ENCODE peak calls at places on chromosomes 6 and 20, in seven cellular contexts. One of them, this sample, is unnamed.

GRCh38 chr6:36927691-36928546 is 26.6 kb upstream of the PI16 start:
- DNase-seq in GM12878: no peak
- DNase-seq in HepG2: no peak
- DNase-seq in HL-60: no peak
- DNase-seq in breast epithelium: no peak
- DNase-seq in transverse colon: peak
- DNase-seq in suprapubic skin: no peak
- DNase-seq in this sample: no peak

GRCh38 chr6:31070711-31071197 is 41.6 kb downstream of the C6orf15 start:
- DNase-seq in suprapubic skin: no peak
- DNase-seq in breast epithelium: peak
- DNase-seq in GM12878: no peak
- DNase-seq in HL-60: no peak
- DNase-seq in transverse colon: no peak
- DNase-seq in HepG2: peak
- DNase-seq in this sample: no peak

GRCh38 chr20:40477805-40478204 is 211.2 kb downstream of the MAFB start:
- DNase-seq in GM12878: no peak
- DNase-seq in HL-60: no peak
- DNase-seq in breast epithelium: no peak
- DNase-seq in transverse colon: no peak
- DNase-seq in HepG2: no peak
- DNase-seq in suprapubic skin: no peak
- DNase-seq in this sample: no peak

GRCh38 chr6:168501561-168501960 is 60.6 kb downstream of the SMOC2 start:
- DNase-seq in suprapubic skin: no peak
- DNase-seq in breast epithelium: no peak
- DNase-seq in GM12878: no peak
- DNase-seq in transverse colon: no peak
- DNase-seq in HL-60: no peak
- DNase-seq in HepG2: no peak
- DNase-seq in this sample: no peak

GRCh38 chr6:91273729-91274128 is 686.9 kb upstream of the MAP3K7 start:
- DNase-seq in GM12878: no peak
- DNase-seq in HL-60: no peak
- DNase-seq in HepG2: no peak
- DNase-seq in transverse colon: no peak
- DNase-seq in breast epithelium: no peak
- DNase-seq in suprapubic skin: no peak
- DNase-seq in this sample: peak

GRCh38 chr6:32752580-32752979 is 10.8 kb downstream of the HLA-DQB2 start:
- DNase-seq in suprapubic skin: no peak
- DNase-seq in HepG2: no peak
- DNase-seq in breast epithelium: no peak
- DNase-seq in GM12878: no peak
- DNase-seq in HL-60: no peak
- DNase-seq in transverse colon: peak
- DNase-seq in this sample: peak

GRCh38 chr20:23366384-23366783 is 4.4 kb downstream of the GZF1 start:
- DNase-seq in HL-60: no peak
- DNase-seq in HepG2: no peak
- DNase-seq in suprapubic skin: no peak
- DNase-seq in GM12878: no peak
- DNase-seq in breast epithelium: no peak
- DNase-seq in transverse colon: no peak
- DNase-seq in this sample: no peak

GRCh38 chr6:100344321-100344720 is 120.4 kb downstream of the SIM1 start:
- DNase-seq in transverse colon: no peak
- DNase-seq in breast epithelium: no peak
- DNase-seq in HL-60: no peak
- DNase-seq in HepG2: no peak
- DNase-seq in suprapubic skin: no peak
- DNase-seq in GM12878: no peak
- DNase-seq in this sample: no peak

GRCh38 chr6:98590957-98591356 is 243.4 kb upstream of the POU3F2 start:
- DNase-seq in breast epithelium: no peak
- DNase-seq in HepG2: no peak
- DNase-seq in transverse colon: no peak
- DNase-seq in HL-60: no peak
- DNase-seq in suprapubic skin: no peak
- DNase-seq in GM12878: no peak
- DNase-seq in this sample: no peak

GRCh38 chr6:136783495-136784270 is 8.6 kb downstream of the MAP3K5 start:
- DNase-seq in GM12878: no peak
- DNase-seq in HL-60: peak
- DNase-seq in breast epithelium: no peak
- DNase-seq in HepG2: no peak
- DNase-seq in suprapubic skin: no peak
- DNase-seq in transverse colon: no peak
- DNase-seq in this sample: no peak

GRCh38 chr6:31609519-31610406 is 5.3 kb upstream of the AIF1 start:
- DNase-seq in HL-60: no peak
- DNase-seq in suprapubic skin: no peak
- DNase-seq in breast epithelium: no peak
- DNase-seq in transverse colon: no peak
- DNase-seq in GM12878: no peak
- DNase-seq in HepG2: no peak
- DNase-seq in this sample: no peak

GRCh38 chr20:64065062-64065972 is 2.3 kb downstream of the TCEA2 start:
- DNase-seq in suprapubic skin: no peak
- DNase-seq in HepG2: no peak
- DNase-seq in HL-60: no peak
- DNase-seq in GM12878: no peak
- DNase-seq in breast epithelium: no peak
- DNase-seq in transverse colon: no peak
- DNase-seq in this sample: no peak

GRCh38 chr6:111583221-111583620 is 22.5 kb downstream of the TRAF3IP2 start:
- DNase-seq in HepG2: no peak
- DNase-seq in breast epithelium: no peak
- DNase-seq in GM12878: no peak
- DNase-seq in suprapubic skin: no peak
- DNase-seq in transverse colon: no peak
- DNase-seq in HL-60: no peak
- DNase-seq in this sample: no peak

GRCh38 chr20:33753763-33754162 is 22.0 kb downstream of the ZNF341 start:
- DNase-seq in breast epithelium: no peak
- DNase-seq in HepG2: no peak
- DNase-seq in HL-60: no peak
- DNase-seq in GM12878: no peak
- DNase-seq in transverse colon: no peak
- DNase-seq in suprapubic skin: no peak
- DNase-seq in this sample: no peak

DNA sequence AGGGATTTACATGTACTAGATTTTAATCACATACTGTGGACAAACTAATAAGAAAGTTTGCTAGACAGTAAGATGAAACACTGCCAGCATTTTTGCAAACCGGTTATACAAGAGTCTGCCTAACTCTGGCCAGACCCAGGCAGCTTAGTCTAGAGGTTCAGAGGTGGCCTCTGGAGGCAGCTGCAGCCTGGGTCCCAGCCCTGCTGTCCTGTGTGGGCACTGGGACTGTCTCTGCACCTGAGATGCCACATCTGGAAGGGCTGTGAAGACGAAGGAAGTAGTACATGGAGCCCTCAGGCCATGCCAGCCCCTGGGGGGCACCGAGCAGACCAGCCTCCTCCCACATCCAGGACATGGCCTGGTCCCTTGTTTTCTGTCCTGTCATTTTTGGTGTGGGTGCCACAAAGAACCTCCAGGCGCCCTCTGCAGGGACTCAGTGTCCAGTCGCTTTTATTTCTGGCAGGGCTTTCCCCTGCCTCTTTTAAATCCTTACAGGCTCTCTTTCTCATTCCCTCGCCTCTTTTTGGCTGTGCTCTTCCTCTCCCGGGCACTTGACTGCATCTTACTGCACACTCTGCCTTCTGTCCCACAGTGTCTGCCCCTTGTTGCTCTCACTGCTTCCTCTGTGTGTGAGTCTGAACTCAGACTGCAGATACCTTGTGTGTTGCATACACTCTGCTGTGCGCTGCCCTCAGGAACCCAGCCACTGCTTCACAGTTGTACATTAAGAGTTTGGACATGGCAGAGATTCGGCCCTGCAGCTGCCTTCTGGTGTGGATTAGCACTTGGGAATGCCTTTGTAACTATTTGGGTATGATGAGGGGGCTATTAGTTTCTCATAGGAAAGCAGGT is 216.7 kb downstream of the ZDHHC14 start:
- DNase-seq in transverse colon: peak
- DNase-seq in suprapubic skin: no peak
- DNase-seq in HepG2: peak
- DNase-seq in HL-60: no peak
- DNase-seq in GM12878: no peak
- DNase-seq in breast epithelium: peak
- DNase-seq in this sample: no peak
- TF ChIP-seq POLR2AphosphoS5 in transverse colon: no peak
- TF ChIP-seq POLR2AphosphoS5 in suprapubic skin: no peak
- TF ChIP-seq POLR2AphosphoS5 in HepG2: no peak
- TF ChIP-seq POLR2AphosphoS5 in HL-60: no peak
- TF ChIP-seq POLR2AphosphoS5 in GM12878: no peak
- TF ChIP-seq POLR2AphosphoS5 in breast epithelium: peak
- TF ChIP-seq POLR2AphosphoS5 in this sample: no peak

DNA sequence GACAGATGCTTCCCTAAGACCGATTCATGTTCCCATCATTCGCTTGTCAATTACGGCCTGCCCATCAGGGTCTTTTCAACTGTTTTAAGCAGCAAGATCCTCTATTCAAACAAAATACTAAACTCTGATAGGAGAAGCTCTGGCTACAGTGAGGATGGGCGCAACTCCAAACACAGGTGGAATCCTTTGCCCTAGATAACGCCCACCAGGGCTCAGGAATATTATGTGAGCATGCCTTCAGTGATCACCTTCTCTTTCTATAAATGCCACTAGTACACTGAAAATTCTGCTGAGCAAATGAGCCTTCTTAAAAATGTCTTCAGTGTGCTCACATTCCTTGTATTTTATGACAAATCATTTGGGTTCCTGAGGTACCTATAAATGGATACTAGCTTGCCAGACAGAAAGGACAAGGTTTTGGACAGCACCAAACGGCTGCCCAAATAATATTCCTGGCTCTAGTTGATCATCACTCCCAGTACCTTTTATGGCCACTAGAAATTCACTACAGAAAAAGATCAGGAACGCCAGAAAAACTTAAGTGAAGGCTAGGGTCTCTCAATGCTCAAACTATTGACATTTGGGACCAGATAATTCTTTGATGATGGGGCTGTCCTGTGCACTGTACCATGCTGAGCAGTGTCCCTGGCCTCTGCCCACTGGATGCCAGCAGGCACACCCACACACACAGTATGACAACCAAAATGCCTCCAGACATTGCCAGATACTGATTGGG is 13.1 kb downstream of the ZNF217 start:
- DNase-seq in HL-60: no peak
- DNase-seq in HepG2: no peak
- DNase-seq in transverse colon: no peak
- DNase-seq in GM12878: no peak
- DNase-seq in suprapubic skin: peak
- DNase-seq in breast epithelium: no peak
- DNase-seq in this sample: no peak
- TF ChIP-seq POLR2AphosphoS5 in HL-60: no peak
- TF ChIP-seq POLR2AphosphoS5 in HepG2: no peak
- TF ChIP-seq POLR2AphosphoS5 in transverse colon: no peak
- TF ChIP-seq POLR2AphosphoS5 in GM12878: no peak
- TF ChIP-seq POLR2AphosphoS5 in suprapubic skin: no peak
- TF ChIP-seq POLR2AphosphoS5 in breast epithelium: no peak
- TF ChIP-seq POLR2AphosphoS5 in this sample: no peak

DNA sequence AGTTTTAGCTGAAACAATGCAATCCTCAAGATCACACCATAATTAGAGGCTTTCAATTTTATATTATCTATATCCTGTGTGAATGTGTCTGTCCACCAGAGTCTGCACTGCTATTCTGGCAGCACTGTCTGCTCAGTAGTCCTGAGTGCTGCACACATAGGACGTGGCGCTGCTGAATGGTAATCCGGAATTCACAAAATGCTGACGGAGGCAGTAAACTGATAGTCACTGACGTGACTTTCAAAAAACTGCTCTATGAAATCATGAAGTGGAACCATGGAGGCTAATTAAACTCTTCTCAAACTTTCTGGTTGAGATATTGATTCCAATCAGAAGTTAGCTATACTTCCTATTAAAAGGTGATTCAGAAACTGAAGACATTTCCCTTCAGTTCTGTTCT is 190.8 kb upstream of the NOX3 start:
- DNase-seq in breast epithelium: no peak
- DNase-seq in HL-60: no peak
- DNase-seq in HepG2: no peak
- DNase-seq in GM12878: no peak
- DNase-seq in transverse colon: no peak
- DNase-seq in suprapubic skin: no peak
- DNase-seq in this sample: no peak
- TF ChIP-seq POLR2AphosphoS5 in breast epithelium: no peak
- TF ChIP-seq POLR2AphosphoS5 in HL-60: no peak
- TF ChIP-seq POLR2AphosphoS5 in HepG2: no peak
- TF ChIP-seq POLR2AphosphoS5 in GM12878: no peak
- TF ChIP-seq POLR2AphosphoS5 in transverse colon: no peak
- TF ChIP-seq POLR2AphosphoS5 in suprapubic skin: no peak
- TF ChIP-seq POLR2AphosphoS5 in this sample: peak

GRCh38 chr6:884570-884969 is 191.6 kb upstream of the EXOC2 start:
- DNase-seq in transverse colon: peak
- DNase-seq in HepG2: no peak
- DNase-seq in breast epithelium: no peak
- DNase-seq in GM12878: no peak
- DNase-seq in suprapubic skin: no peak
- DNase-seq in HL-60: no peak
- DNase-seq in this sample: no peak

GRCh38 chr6:887583-888235 is 194.8 kb upstream of the EXOC2 start:
- DNase-seq in GM12878: no peak
- DNase-seq in transverse colon: no peak
- DNase-seq in breast epithelium: no peak
- DNase-seq in suprapubic skin: no peak
- DNase-seq in HL-60: no peak
- DNase-seq in HepG2: no peak
- DNase-seq in this sample: no peak

GRCh38 chr6:882084-882598 is 189.2 kb upstream of the EXOC2 start:
- DNase-seq in GM12878: no peak
- DNase-seq in breast epithelium: no peak
- DNase-seq in HL-60: no peak
- DNase-seq in HepG2: no peak
- DNase-seq in suprapubic skin: no peak
- DNase-seq in transverse colon: no peak
- DNase-seq in this sample: no peak

GRCh38 chr6:890201-890600 is 197.3 kb upstream of the EXOC2 start:
- DNase-seq in suprapubic skin: no peak
- DNase-seq in GM12878: no peak
- DNase-seq in breast epithelium: no peak
- DNase-seq in HepG2: no peak
- DNase-seq in transverse colon: no peak
- DNase-seq in HL-60: no peak
- DNase-seq in this sample: no peak

DNA sequence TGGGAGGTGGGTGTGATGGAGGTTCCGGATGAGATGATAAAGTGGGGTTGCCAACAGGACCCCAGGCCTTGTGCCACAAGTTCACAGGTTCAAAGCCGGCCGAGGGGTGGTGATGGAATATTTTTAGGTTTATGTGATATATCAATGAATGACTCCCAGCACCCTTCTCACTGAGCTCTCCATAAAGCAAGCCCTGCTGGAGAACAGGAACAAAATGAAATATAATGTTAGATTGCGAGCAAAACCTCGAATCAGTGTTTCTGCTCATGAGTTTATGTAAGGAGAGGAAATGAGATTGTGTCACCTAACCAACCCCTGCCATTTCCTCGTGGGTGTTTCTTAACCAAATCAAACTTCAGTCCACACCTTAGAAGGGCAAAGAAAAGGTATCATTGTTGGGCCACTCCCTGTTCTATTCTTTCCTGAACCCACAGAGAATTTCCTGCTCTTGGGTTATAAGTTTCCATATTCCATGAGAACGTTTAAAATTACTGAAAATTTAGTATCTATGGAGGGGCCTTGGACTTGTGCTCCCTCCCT is 192.2 kb upstream of the EXOC2 start:
- DNase-seq in breast epithelium: no peak
- DNase-seq in transverse colon: peak
- DNase-seq in HL-60: no peak
- DNase-seq in HepG2: no peak
- DNase-seq in GM12878: no peak
- DNase-seq in suprapubic skin: no peak
- DNase-seq in this sample: no peak
- TF ChIP-seq POLR2AphosphoS5 in breast epithelium: no peak
- TF ChIP-seq POLR2AphosphoS5 in transverse colon: no peak
- TF ChIP-seq POLR2AphosphoS5 in HL-60: no peak
- TF ChIP-seq POLR2AphosphoS5 in HepG2: no peak
- TF ChIP-seq POLR2AphosphoS5 in GM12878: no peak
- TF ChIP-seq POLR2AphosphoS5 in suprapubic skin: no peak
- TF ChIP-seq POLR2AphosphoS5 in this sample: no peak

This sample was measured in SK-N-MC.